ENCODE peak calls at places on chromosomes 5 and 9, in eight cellular contexts. W is right lobe of liver; N is CD8-positive, alpha-beta T cell; Z is GM23338; X is naive thymus-derived CD8-positive, alpha-beta T cell; S is activated CD8-positive, alpha-beta memory T cell treated with anti-CD3 and anti-CD28 coated beads, Interleukin-2, amount 10 ng/mL, durations not matched to agents 7 days and 5 days; V is progenitor cell of endocrine pancreas; R is fibroblast of the aortic adventitia. M is an unnamed sample.

GRCh38 chr5:100903036-100903887 is at the start of gene ST8SIA4:
- DNase-seq in Z (peak), S (peak), X (peak), R (peak), W (peak), N (peak), V (peak), M (peak)

GRCh38 chr9:27273186-27273585 is 23.8 kb downstream of the EQTN start:
- DNase-seq in W (no peak), Z (no peak), N (no peak), X (no peak), V (no peak), R (no peak), S (no peak), M (no peak)

GRCh38 chr5:103866169-103866568 is 303.6 kb upstream of the NUDT12 start:
- DNase-seq in Z (no peak), S (no peak), V (no peak), R (peak), W (no peak), N (no peak), X (no peak), M (no peak)

GRCh38 chr5:10577371-10578291 is 13.8 kb downstream of the ANKRD33B start:
- DNase-seq in X (no peak), R (peak), V (no peak), S (no peak), W (no peak), N (no peak), Z (no peak), M (no peak)

GRCh38 chr5:123091258-123091987 is 2.4 kb downstream of the PRDM6 start:
- DNase-seq in W (no peak), N (no peak), R (peak), V (no peak), X (no peak), Z (no peak), S (no peak), M (no peak)

GRCh38 chr9:112020680-112021596 is 124.3 kb downstream of the UGCG start:
- DNase-seq in N (no peak), X (no peak), R (peak), V (no peak), Z (no peak), W (no peak), S (no peak), M (no peak)

GRCh38 chr5:7615566-7616061 is 219.7 kb downstream of the ADCY2 start:
- DNase-seq in X (no peak), W (no peak), V (no peak), R (no peak), N (no peak), Z (no peak), S (no peak), M (no peak)

GRCh38 chr9:6149315-6149714 is 66.3 kb upstream of the IL33 start:
- DNase-seq in R (no peak), Z (no peak), V (no peak), W (no peak), N (no peak), S (no peak), X (no peak), M (no peak)

GRCh38 chr5:1167728-1168709 is 33.4 kb upstream of the SLC6A19 start:
- DNase-seq in Z (peak), W (peak), R (peak), V (peak), S (peak), N (peak), X (peak), M (no peak)

GRCh38 chr5:37435261-37435660 is 56.1 kb downstream of the WDR70 start:
- DNase-seq in W (no peak), S (no peak), N (no peak), V (no peak), Z (no peak), X (no peak), R (peak), M (no peak)